ENCODE peak calls at places on chromosomes 2 and 18, in five cellular contexts. One of them, this sample, is unnamed.

GRCh38 chr18:76610933-76611749 is 116.1 kb upstream of the ZNF516 start:
- DNase-seq in RPMI7951: no peak
- DNase-seq in left ventricle myocardium superior: no peak
- DNase-seq in stimulated activated CD4-positive, alpha-beta T cell treated with anti-CD3 and anti-CD28 coated beads, Interleukin-2, amount 100 ng/mL, for 24 hours: no peak
- DNase-seq in GM13977: no peak
- DNase-seq in this sample: no peak

GRCh38 chr2:234427081-234428058 is 69.5 kb downstream of the ARL4C start:
- DNase-seq in RPMI7951: peak
- DNase-seq in stimulated activated CD4-positive, alpha-beta T cell treated with anti-CD3 and anti-CD28 coated beads, Interleukin-2, amount 100 ng/mL, for 24 hours: no peak
- DNase-seq in left ventricle myocardium superior: no peak
- DNase-seq in GM13977: no peak
- DNase-seq in this sample: no peak

GRCh38 chr18:11994346-11994707 is 13.0 kb downstream of the IMPA2 start:
- DNase-seq in stimulated activated CD4-positive, alpha-beta T cell treated with anti-CD3 and anti-CD28 coated beads, Interleukin-2, amount 100 ng/mL, for 24 hours: no peak
- DNase-seq in RPMI7951: peak
- DNase-seq in GM13977: no peak
- DNase-seq in left ventricle myocardium superior: peak
- DNase-seq in this sample: no peak

GRCh38 chr2:6111676-6112294 is 419.6 kb downstream of the SOX11 start:
- DNase-seq in RPMI7951: no peak
- DNase-seq in GM13977: no peak
- DNase-seq in stimulated activated CD4-positive, alpha-beta T cell treated with anti-CD3 and anti-CD28 coated beads, Interleukin-2, amount 100 ng/mL, for 24 hours: no peak
- DNase-seq in left ventricle myocardium superior: no peak
- DNase-seq in this sample: no peak

GRCh38 chr2:196987298-196987653 is 60.8 kb upstream of the PGAP1 start:
- DNase-seq in stimulated activated CD4-positive, alpha-beta T cell treated with anti-CD3 and anti-CD28 coated beads, Interleukin-2, amount 100 ng/mL, for 24 hours: no peak
- DNase-seq in GM13977: no peak
- DNase-seq in RPMI7951: no peak
- DNase-seq in left ventricle myocardium superior: no peak
- DNase-seq in this sample: no peak

GRCh38 chr2:7209776-7210555 is 292.8 kb downstream of the RNF144A start:
- DNase-seq in RPMI7951: peak
- DNase-seq in stimulated activated CD4-positive, alpha-beta T cell treated with anti-CD3 and anti-CD28 coated beads, Interleukin-2, amount 100 ng/mL, for 24 hours: no peak
- DNase-seq in left ventricle myocardium superior: no peak
- DNase-seq in GM13977: no peak
- DNase-seq in this sample: no peak

GRCh38 chr2:201228271-201228911 is 31.9 kb upstream of the CASP8 start:
- DNase-seq in GM13977: no peak
- DNase-seq in RPMI7951: peak
- DNase-seq in stimulated activated CD4-positive, alpha-beta T cell treated with anti-CD3 and anti-CD28 coated beads, Interleukin-2, amount 100 ng/mL, for 24 hours: no peak
- DNase-seq in left ventricle myocardium superior: no peak
- DNase-seq in this sample: no peak

GRCh38 chr18:63604791-63605567 is 17.8 kb downstream of the SERPINB13 start:
- DNase-seq in left ventricle myocardium superior: no peak
- DNase-seq in RPMI7951: no peak
- DNase-seq in stimulated activated CD4-positive, alpha-beta T cell treated with anti-CD3 and anti-CD28 coated beads, Interleukin-2, amount 100 ng/mL, for 24 hours: no peak
- DNase-seq in GM13977: no peak
- DNase-seq in this sample: peak

GRCh38 chr2:236724200-236724599 is 154.6 kb downstream of the ACKR3 start:
- DNase-seq in left ventricle myocardium superior: no peak
- DNase-seq in RPMI7951: no peak
- DNase-seq in stimulated activated CD4-positive, alpha-beta T cell treated with anti-CD3 and anti-CD28 coated beads, Interleukin-2, amount 100 ng/mL, for 24 hours: no peak
- DNase-seq in GM13977: no peak
- DNase-seq in this sample: no peak

GRCh38 chr18:26719909-26720308 is 145.6 kb downstream of the AQP4 start:
- DNase-seq in left ventricle myocardium superior: no peak
- DNase-seq in RPMI7951: no peak
- DNase-seq in GM13977: no peak
- DNase-seq in stimulated activated CD4-positive, alpha-beta T cell treated with anti-CD3 and anti-CD28 coated beads, Interleukin-2, amount 100 ng/mL, for 24 hours: no peak
- DNase-seq in this sample: no peak

GRCh38 chr18:57544958-57545661 is 41.4 kb downstream of the FECH start:
- DNase-seq in GM13977: peak
- DNase-seq in stimulated activated CD4-positive, alpha-beta T cell treated with anti-CD3 and anti-CD28 coated beads, Interleukin-2, amount 100 ng/mL, for 24 hours: no peak
- DNase-seq in left ventricle myocardium superior: no peak
- DNase-seq in RPMI7951: no peak
- DNase-seq in this sample: no peak

GRCh38 chr2:223725494-223725893 is 111.9 kb downstream of the AP1S3 start:
- DNase-seq in GM13977: no peak
- DNase-seq in stimulated activated CD4-positive, alpha-beta T cell treated with anti-CD3 and anti-CD28 coated beads, Interleukin-2, amount 100 ng/mL, for 24 hours: no peak
- DNase-seq in left ventricle myocardium superior: peak
- DNase-seq in RPMI7951: peak
- DNase-seq in this sample: no peak

GRCh38 chr2:23684540-23685176 is 242.3 kb downstream of the ATAD2B start:
- DNase-seq in stimulated activated CD4-positive, alpha-beta T cell treated with anti-CD3 and anti-CD28 coated beads, Interleukin-2, amount 100 ng/mL, for 24 hours: no peak
- DNase-seq in GM13977: no peak
- DNase-seq in left ventricle myocardium superior: peak
- DNase-seq in RPMI7951: no peak
- DNase-seq in this sample: no peak

GRCh38 chr2:61707984-61708852 is 145.6 kb downstream of the FAM161A start:
- DNase-seq in RPMI7951: peak
- DNase-seq in GM13977: peak
- DNase-seq in stimulated activated CD4-positive, alpha-beta T cell treated with anti-CD3 and anti-CD28 coated beads, Interleukin-2, amount 100 ng/mL, for 24 hours: no peak
- DNase-seq in left ventricle myocardium superior: no peak
- DNase-seq in this sample: peak

GRCh38 chr2:36088716-36089328 is 266.8 kb upstream of the CRIM1 start:
- DNase-seq in GM13977: no peak
- DNase-seq in stimulated activated CD4-positive, alpha-beta T cell treated with anti-CD3 and anti-CD28 coated beads, Interleukin-2, amount 100 ng/mL, for 24 hours: no peak
- DNase-seq in RPMI7951: no peak
- DNase-seq in left ventricle myocardium superior: no peak
- DNase-seq in this sample: no peak

GRCh38 chr2:53202063-53202462 is 565.5 kb upstream of the CHAC2 start:
- DNase-seq in stimulated activated CD4-positive, alpha-beta T cell treated with anti-CD3 and anti-CD28 coated beads, Interleukin-2, amount 100 ng/mL, for 24 hours: no peak
- DNase-seq in GM13977: no peak
- DNase-seq in left ventricle myocardium superior: no peak
- DNase-seq in RPMI7951: peak
- DNase-seq in this sample: peak

GRCh38 chr2:40147360-40147759 is 304.5 kb downstream of the SLC8A1 start:
- DNase-seq in left ventricle myocardium superior: no peak
- DNase-seq in RPMI7951: no peak
- DNase-seq in GM13977: no peak
- DNase-seq in stimulated activated CD4-positive, alpha-beta T cell treated with anti-CD3 and anti-CD28 coated beads, Interleukin-2, amount 100 ng/mL, for 24 hours: no peak
- DNase-seq in this sample: no peak

GRCh38 chr2:214328941-214329340 is 81.9 kb upstream of the VWC2L start:
- DNase-seq in GM13977: no peak
- DNase-seq in left ventricle myocardium superior: no peak
- DNase-seq in RPMI7951: peak
- DNase-seq in stimulated activated CD4-positive, alpha-beta T cell treated with anti-CD3 and anti-CD28 coated beads, Interleukin-2, amount 100 ng/mL, for 24 hours: no peak
- DNase-seq in this sample: no peak

GRCh38 chr18:32425466-32425865 is 45.2 kb downstream of the GAREM1 start:
- DNase-seq in left ventricle myocardium superior: no peak
- DNase-seq in RPMI7951: peak
- DNase-seq in GM13977: no peak
- DNase-seq in stimulated activated CD4-positive, alpha-beta T cell treated with anti-CD3 and anti-CD28 coated beads, Interleukin-2, amount 100 ng/mL, for 24 hours: no peak
- DNase-seq in this sample: no peak

GRCh38 chr2:42090216-42090615 is 42.4 kb downstream of the PKDCC start:
- DNase-seq in left ventricle myocardium superior: no peak
- DNase-seq in RPMI7951: no peak
- DNase-seq in GM13977: no peak
- DNase-seq in stimulated activated CD4-positive, alpha-beta T cell treated with anti-CD3 and anti-CD28 coated beads, Interleukin-2, amount 100 ng/mL, for 24 hours: no peak
- DNase-seq in this sample: no peak

GRCh38 chr18:48459016-48459415 is 49.8 kb upstream of the ZBTB7C start:
- DNase-seq in RPMI7951: no peak
- DNase-seq in left ventricle myocardium superior: no peak
- DNase-seq in stimulated activated CD4-positive, alpha-beta T cell treated with anti-CD3 and anti-CD28 coated beads, Interleukin-2, amount 100 ng/mL, for 24 hours: no peak
- DNase-seq in GM13977: no peak
- DNase-seq in this sample: no peak

GRCh38 chr2:237968048-237968862 is 1.4 kb downstream of the UBE2F start:
- DNase-seq in RPMI7951: peak
- DNase-seq in left ventricle myocardium superior: no peak
- DNase-seq in GM13977: peak
- DNase-seq in stimulated activated CD4-positive, alpha-beta T cell treated with anti-CD3 and anti-CD28 coated beads, Interleukin-2, amount 100 ng/mL, for 24 hours: peak
- DNase-seq in this sample: no peak

GRCh38 chr18:75247601-75248421 is 37.2 kb downstream of the TSHZ1 start:
- DNase-seq in GM13977: peak
- DNase-seq in stimulated activated CD4-positive, alpha-beta T cell treated with anti-CD3 and anti-CD28 coated beads, Interleukin-2, amount 100 ng/mL, for 24 hours: no peak
- DNase-seq in left ventricle myocardium superior: no peak
- DNase-seq in RPMI7951: peak
- DNase-seq in this sample: no peak

GRCh38 chr2:7111626-7112025 is 194.4 kb downstream of the RNF144A start:
- DNase-seq in left ventricle myocardium superior: no peak
- DNase-seq in RPMI7951: no peak
- DNase-seq in GM13977: no peak
- DNase-seq in stimulated activated CD4-positive, alpha-beta T cell treated with anti-CD3 and anti-CD28 coated beads, Interleukin-2, amount 100 ng/mL, for 24 hours: no peak
- DNase-seq in this sample: no peak

GRCh38 chr2:64404002-64404731 is 49.8 kb upstream of the LGALSL start:
- DNase-seq in GM13977: no peak
- DNase-seq in RPMI7951: peak
- DNase-seq in stimulated activated CD4-positive, alpha-beta T cell treated with anti-CD3 and anti-CD28 coated beads, Interleukin-2, amount 100 ng/mL, for 24 hours: no peak
- DNase-seq in left ventricle myocardium superior: peak
- DNase-seq in this sample: no peak

GRCh38 chr2:15560988-15561573 is at the start of gene NBAS:
- DNase-seq in stimulated activated CD4-positive, alpha-beta T cell treated with anti-CD3 and anti-CD28 coated beads, Interleukin-2, amount 100 ng/mL, for 24 hours: peak
- DNase-seq in RPMI7951: peak
- DNase-seq in left ventricle myocardium superior: peak
- DNase-seq in GM13977: peak
- DNase-seq in this sample: peak

GRCh38 chr2:159513745-159514144 is 102.6 kb downstream of the BAZ2B start:
- DNase-seq in GM13977: no peak
- DNase-seq in RPMI7951: no peak
- DNase-seq in stimulated activated CD4-positive, alpha-beta T cell treated with anti-CD3 and anti-CD28 coated beads, Interleukin-2, amount 100 ng/mL, for 24 hours: no peak
- DNase-seq in left ventricle myocardium superior: no peak
- DNase-seq in this sample: no peak

GRCh38 chr2:118687698-118688097 is 159.8 kb downstream of the EN1 start:
- DNase-seq in stimulated activated CD4-positive, alpha-beta T cell treated with anti-CD3 and anti-CD28 coated beads, Interleukin-2, amount 100 ng/mL, for 24 hours: no peak
- DNase-seq in RPMI7951: no peak
- DNase-seq in GM13977: no peak
- DNase-seq in left ventricle myocardium superior: no peak
- DNase-seq in this sample: no peak

GRCh38 chr18:48034651-48035555 is 104.4 kb upstream of the SMAD2 start:
- DNase-seq in RPMI7951: no peak
- DNase-seq in GM13977: no peak
- DNase-seq in stimulated activated CD4-positive, alpha-beta T cell treated with anti-CD3 and anti-CD28 coated beads, Interleukin-2, amount 100 ng/mL, for 24 hours: no peak
- DNase-seq in left ventricle myocardium superior: no peak
- DNase-seq in this sample: no peak

GRCh38 chr2:162053808-162054155 is 20.2 kb downstream of the DPP4 start:
- DNase-seq in stimulated activated CD4-positive, alpha-beta T cell treated with anti-CD3 and anti-CD28 coated beads, Interleukin-2, amount 100 ng/mL, for 24 hours: no peak
- DNase-seq in left ventricle myocardium superior: no peak
- DNase-seq in GM13977: no peak
- DNase-seq in RPMI7951: no peak
- DNase-seq in this sample: no peak

GRCh38 chr2:177433402-177433801 is 40.8 kb downstream of the AGPS start:
- DNase-seq in left ventricle myocardium superior: no peak
- DNase-seq in stimulated activated CD4-positive, alpha-beta T cell treated with anti-CD3 and anti-CD28 coated beads, Interleukin-2, amount 100 ng/mL, for 24 hours: no peak
- DNase-seq in GM13977: no peak
- DNase-seq in RPMI7951: peak
- DNase-seq in this sample: no peak

GRCh38 chr2:183665976-183666375 is 541.7 kb downstream of the NUP35 start:
- DNase-seq in stimulated activated CD4-positive, alpha-beta T cell treated with anti-CD3 and anti-CD28 coated beads, Interleukin-2, amount 100 ng/mL, for 24 hours: no peak
- DNase-seq in RPMI7951: peak
- DNase-seq in left ventricle myocardium superior: no peak
- DNase-seq in GM13977: no peak
- DNase-seq in this sample: no peak

GRCh38 chr2:63047534-63048281 is 2.9 kb upstream of the OTX1 start:
- DNase-seq in RPMI7951: no peak
- DNase-seq in stimulated activated CD4-positive, alpha-beta T cell treated with anti-CD3 and anti-CD28 coated beads, Interleukin-2, amount 100 ng/mL, for 24 hours: peak
- DNase-seq in GM13977: peak
- DNase-seq in left ventricle myocardium superior: no peak
- DNase-seq in this sample: no peak

GRCh38 chr18:68555935-68556334 is 159.0 kb downstream of the TMX3 start:
- DNase-seq in RPMI7951: no peak
- DNase-seq in stimulated activated CD4-positive, alpha-beta T cell treated with anti-CD3 and anti-CD28 coated beads, Interleukin-2, amount 100 ng/mL, for 24 hours: no peak
- DNase-seq in left ventricle myocardium superior: no peak
- DNase-seq in GM13977: no peak
- DNase-seq in this sample: no peak

This sample was measured in NCI-H510A.